ENCODE peak calls at places on chromosomes 16 and 17, in four cellular contexts. S is activated CD4-positive, alpha-beta T cell treated with anti-CD3 and anti-CD28 coated beads for 48 hours; N is cardiac muscle cell; J is T-helper 9 cell. D is an unnamed sample.
A peak's percentile ranks its signal among the peaks of the same experiment; 100 is the strongest.

GRCh38 chr16:17369441-17369951 is 101.3 kb downstream of the XYLT1 start:
- DNase-seq in S (peak; percentile 65), N (no peak), J (peak; percentile 63), D (no peak)

GRCh38 chr17:4438162-4438944 is 4.6 kb downstream of the SPNS3 start:
- DNase-seq in S (no peak), N (no peak), J (no peak), D (no peak)

GRCh38 chr16:84764970-84765369 is 54.8 kb upstream of the CRISPLD2 start:
- DNase-seq in S (no peak), N (no peak), J (no peak), D (no peak)

GRCh38 chr17:55768946-55769624 is 18.2 kb downstream of the PCTP start:
- DNase-seq in S (no peak), N (no peak), J (no peak), D (no peak)

GRCh38 chr17:55292094-55292493 is 27.3 kb downstream of the HLF start:
- DNase-seq in S (no peak), N (no peak), J (no peak), D (no peak)

GRCh38 chr17:2883544-2884203 is 87.4 kb downstream of the RAP1GAP2 start:
- DNase-seq in S (no peak), N (no peak), J (no peak), D (no peak)

GRCh38 chr16:50709061-50709695 is 15.8 kb downstream of the NOD2 start:
- DNase-seq in S (no peak), N (no peak), J (no peak), D (no peak)

GRCh38 chr17:83098241-83099085 is 19.1 kb downstream of the METRNL start:
- DNase-seq in S (no peak), N (no peak), J (no peak), D (no peak)

GRCh38 chr17:77872714-77873517 is 85.6 kb upstream of the TNRC6C start:
- DNase-seq in S (no peak), N (no peak), J (no peak), D (no peak)